ENCODE peak calls at places on chromosomes 5 and 9, in nine cellular contexts. One of them, this sample, is unnamed.

GRCh38 chr9:22244141-22245011 is 202.2 kb upstream of the DMRTA1 start:
- DNase-seq in cardiac fibroblast: peak
- DNase-seq in HFFc6: peak
- DNase-seq in nephron progenitor cell: peak
- DNase-seq in cardiac muscle cell: peak
- DNase-seq in BJ: no peak
- DNase-seq in psoas muscle: no peak
- DNase-seq in AG10803: peak
- DNase-seq in GM20000: peak
- DNase-seq in this sample: no peak

GRCh38 chr9:35563791-35564197 is 41.3 kb upstream of the TESK1 start:
- DNase-seq in cardiac fibroblast: peak
- DNase-seq in HFFc6: no peak
- DNase-seq in nephron progenitor cell: peak
- DNase-seq in cardiac muscle cell: peak
- DNase-seq in BJ: no peak
- DNase-seq in psoas muscle: peak
- DNase-seq in AG10803: peak
- DNase-seq in GM20000: no peak
- DNase-seq in this sample: peak

GRCh38 chr9:126377521-126377920 is 50.9 kb downstream of the MVB12B start:
- DNase-seq in cardiac fibroblast: no peak
- DNase-seq in HFFc6: no peak
- DNase-seq in nephron progenitor cell: no peak
- DNase-seq in cardiac muscle cell: no peak
- DNase-seq in BJ: no peak
- DNase-seq in psoas muscle: no peak
- DNase-seq in AG10803: no peak
- DNase-seq in GM20000: no peak
- DNase-seq in this sample: no peak

GRCh38 chr9:69180670-69181069 is 6.6 kb downstream of the TJP2 start:
- DNase-seq in cardiac fibroblast: peak
- DNase-seq in HFFc6: peak
- DNase-seq in nephron progenitor cell: no peak
- DNase-seq in cardiac muscle cell: no peak
- DNase-seq in BJ: peak
- DNase-seq in psoas muscle: no peak
- DNase-seq in AG10803: peak
- DNase-seq in GM20000: no peak
- DNase-seq in this sample: peak

GRCh38 chr5:178587793-178588611 is 2.2 kb downstream of the COL23A1 start:
- DNase-seq in cardiac fibroblast: no peak
- DNase-seq in HFFc6: no peak
- DNase-seq in nephron progenitor cell: no peak
- DNase-seq in cardiac muscle cell: peak
- DNase-seq in BJ: no peak
- DNase-seq in psoas muscle: no peak
- DNase-seq in AG10803: no peak
- DNase-seq in GM20000: no peak
- DNase-seq in this sample: no peak

GRCh38 chr5:172209714-172210113 is 15.7 kb downstream of the EFCAB9 start:
- DNase-seq in cardiac fibroblast: no peak
- DNase-seq in HFFc6: no peak
- DNase-seq in nephron progenitor cell: no peak
- DNase-seq in cardiac muscle cell: no peak
- DNase-seq in BJ: no peak
- DNase-seq in psoas muscle: no peak
- DNase-seq in AG10803: no peak
- DNase-seq in GM20000: no peak
- DNase-seq in this sample: no peak

GRCh38 chr5:179307931-179308471 is 37.3 kb downstream of the ADAMTS2 start:
- DNase-seq in cardiac fibroblast: no peak
- DNase-seq in HFFc6: no peak
- DNase-seq in nephron progenitor cell: no peak
- DNase-seq in cardiac muscle cell: no peak
- DNase-seq in BJ: no peak
- DNase-seq in psoas muscle: peak
- DNase-seq in AG10803: no peak
- DNase-seq in GM20000: no peak
- DNase-seq in this sample: no peak

GRCh38 chr9:8036914-8037524 is 237.4 kb upstream of the DMAC1 start:
- DNase-seq in cardiac fibroblast: no peak
- DNase-seq in HFFc6: no peak
- DNase-seq in nephron progenitor cell: no peak
- DNase-seq in cardiac muscle cell: no peak
- DNase-seq in BJ: no peak
- DNase-seq in psoas muscle: no peak
- DNase-seq in AG10803: no peak
- DNase-seq in GM20000: no peak
- DNase-seq in this sample: no peak

GRCh38 chr9:110148384-110148783 is 59.6 kb downstream of the C9orf152 start:
- DNase-seq in cardiac fibroblast: no peak
- DNase-seq in HFFc6: no peak
- DNase-seq in nephron progenitor cell: no peak
- DNase-seq in cardiac muscle cell: no peak
- DNase-seq in BJ: no peak
- DNase-seq in psoas muscle: no peak
- DNase-seq in AG10803: peak
- DNase-seq in GM20000: peak
- DNase-seq in this sample: no peak

GRCh38 chr5:173742432-173742816 is 126.0 kb upstream of the BOD1 start:
- DNase-seq in cardiac fibroblast: no peak
- DNase-seq in HFFc6: no peak
- DNase-seq in nephron progenitor cell: no peak
- DNase-seq in cardiac muscle cell: no peak
- DNase-seq in BJ: no peak
- DNase-seq in psoas muscle: no peak
- DNase-seq in AG10803: no peak
- DNase-seq in GM20000: peak
- DNase-seq in this sample: no peak

GRCh38 chr5:135015942-135016341 is 18.1 kb downstream of the PITX1 start:
- DNase-seq in cardiac fibroblast: no peak
- DNase-seq in HFFc6: no peak
- DNase-seq in nephron progenitor cell: no peak
- DNase-seq in cardiac muscle cell: no peak
- DNase-seq in BJ: no peak
- DNase-seq in psoas muscle: no peak
- DNase-seq in AG10803: no peak
- DNase-seq in GM20000: no peak
- DNase-seq in this sample: no peak

GRCh38 chr5:113722979-113723378 is 209.5 kb downstream of the YTHDC2 start:
- DNase-seq in cardiac fibroblast: no peak
- DNase-seq in HFFc6: no peak
- DNase-seq in nephron progenitor cell: no peak
- DNase-seq in cardiac muscle cell: no peak
- DNase-seq in BJ: no peak
- DNase-seq in psoas muscle: no peak
- DNase-seq in AG10803: no peak
- DNase-seq in GM20000: no peak
- DNase-seq in this sample: no peak

DNA sequence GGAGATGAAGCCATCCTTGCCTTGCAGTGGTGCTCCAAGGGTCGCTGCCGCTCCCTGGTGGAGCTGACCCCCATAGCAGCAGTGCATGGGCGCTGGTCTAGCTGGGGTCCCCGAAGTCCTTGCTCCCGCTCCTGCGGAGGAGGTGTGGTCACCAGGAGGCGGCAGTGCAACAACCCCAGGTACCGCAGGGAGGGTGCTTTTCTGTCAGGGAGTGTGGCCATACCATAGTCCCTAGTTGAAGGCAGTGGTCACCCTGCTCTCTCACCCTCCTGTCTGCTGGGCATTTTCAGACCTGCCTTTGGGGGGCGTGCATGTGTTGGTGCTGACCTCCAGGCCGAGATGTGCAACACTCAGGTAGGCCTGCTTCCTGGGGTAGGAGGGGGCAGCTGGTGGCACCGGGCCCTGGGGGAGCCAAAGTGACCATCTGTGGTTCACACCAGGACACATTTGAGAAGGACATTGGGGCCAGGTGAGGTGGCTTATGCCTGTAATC is 11.2 kb downstream of the ADAMTS13 start:
- DNase-seq in cardiac fibroblast: no peak
- DNase-seq in HFFc6: no peak
- DNase-seq in nephron progenitor cell: no peak
- DNase-seq in cardiac muscle cell: no peak
- DNase-seq in BJ: no peak
- DNase-seq in psoas muscle: no peak
- DNase-seq in AG10803: no peak
- DNase-seq in GM20000: no peak
- DNase-seq in this sample: no peak
- TF ChIP-seq CTCF in cardiac fibroblast: no peak
- TF ChIP-seq CTCF in HFFc6: no peak
- TF ChIP-seq CTCF in nephron progenitor cell: no peak
- TF ChIP-seq CTCF in cardiac muscle cell: no peak
- TF ChIP-seq CTCF in BJ: no peak
- TF ChIP-seq CTCF in psoas muscle: no peak
- TF ChIP-seq CTCF in AG10803: no peak
- TF ChIP-seq CTCF in GM20000: no peak
- TF ChIP-seq CTCF in this sample: no peak

GRCh38 chr5:6573651-6574101 is 59.2 kb downstream of the NSUN2 start:
- DNase-seq in cardiac fibroblast: no peak
- DNase-seq in HFFc6: no peak
- DNase-seq in nephron progenitor cell: no peak
- DNase-seq in cardiac muscle cell: peak
- DNase-seq in BJ: no peak
- DNase-seq in psoas muscle: no peak
- DNase-seq in AG10803: no peak
- DNase-seq in GM20000: no peak
- DNase-seq in this sample: peak
- TF ChIP-seq CTCF in cardiac fibroblast: no peak
- TF ChIP-seq CTCF in HFFc6: no peak
- TF ChIP-seq CTCF in nephron progenitor cell: no peak
- TF ChIP-seq CTCF in cardiac muscle cell: no peak
- TF ChIP-seq CTCF in BJ: no peak
- TF ChIP-seq CTCF in psoas muscle: no peak
- TF ChIP-seq CTCF in AG10803: no peak
- TF ChIP-seq CTCF in GM20000: no peak
- TF ChIP-seq CTCF in this sample: no peak

GRCh38 chr5:153629027-153629426 is 138.6 kb downstream of the GRIA1 start:
- DNase-seq in cardiac fibroblast: peak
- DNase-seq in HFFc6: peak
- DNase-seq in nephron progenitor cell: peak
- DNase-seq in cardiac muscle cell: peak
- DNase-seq in BJ: peak
- DNase-seq in psoas muscle: no peak
- DNase-seq in AG10803: peak
- DNase-seq in GM20000: no peak
- DNase-seq in this sample: peak
- TF ChIP-seq CTCF in cardiac fibroblast: peak
- TF ChIP-seq CTCF in HFFc6: peak
- TF ChIP-seq CTCF in nephron progenitor cell: no peak
- TF ChIP-seq CTCF in cardiac muscle cell: peak
- TF ChIP-seq CTCF in BJ: peak
- TF ChIP-seq CTCF in psoas muscle: no peak
- TF ChIP-seq CTCF in AG10803: peak
- TF ChIP-seq CTCF in GM20000: no peak
- TF ChIP-seq CTCF in this sample: no peak

DNA sequence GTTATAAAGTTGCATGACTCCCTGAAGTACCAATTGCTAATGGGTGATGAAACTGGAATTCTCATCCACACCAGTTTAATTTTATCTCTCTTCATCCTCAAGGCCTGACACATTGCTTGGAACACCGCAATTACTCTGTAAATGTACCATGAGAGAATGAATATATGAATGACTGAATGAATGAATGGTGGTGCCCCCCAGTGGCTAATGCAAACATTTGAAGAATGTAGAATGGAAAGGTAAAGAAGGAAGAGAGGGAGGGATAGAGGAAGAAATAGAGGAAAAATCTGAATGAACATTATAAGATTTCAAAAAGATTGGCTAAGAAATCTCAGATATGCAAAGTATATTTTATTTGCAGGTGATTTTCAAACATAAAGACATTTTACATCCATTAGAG is 13.1 kb downstream of the PAPPA start:
- DNase-seq in cardiac fibroblast: no peak
- DNase-seq in HFFc6: no peak
- DNase-seq in nephron progenitor cell: no peak
- DNase-seq in cardiac muscle cell: no peak
- DNase-seq in BJ: no peak
- DNase-seq in psoas muscle: no peak
- DNase-seq in AG10803: no peak
- DNase-seq in GM20000: no peak
- DNase-seq in this sample: no peak
- TF ChIP-seq CTCF in cardiac fibroblast: no peak
- TF ChIP-seq CTCF in HFFc6: peak
- TF ChIP-seq CTCF in nephron progenitor cell: no peak
- TF ChIP-seq CTCF in cardiac muscle cell: peak
- TF ChIP-seq CTCF in BJ: no peak
- TF ChIP-seq CTCF in psoas muscle: peak
- TF ChIP-seq CTCF in AG10803: peak
- TF ChIP-seq CTCF in GM20000: peak
- TF ChIP-seq CTCF in this sample: no peak